ENCODE peak calls at places on chromosomes 6 and 20, in eight cellular contexts. W is neural progenitor cell; V is brain microvascular endothelial cell; M is heart left ventricle; T is cardiac muscle cell; P is CD8-positive, alpha-beta T cell; N is endothelial cell of umbilical vein; J is astrocyte of the cerebellum. R is an unnamed sample.

GRCh38 chr20:5061209-5061608 is 58.5 kb downstream of the PCNA start:
- DNase-seq in W (no peak), J (no peak), T (no peak), M (no peak), P (no peak), V (no peak), N (peak), R (no peak)

GRCh38 chr20:45917790-45918141 is 5.8 kb upstream of the PLTP start:
- DNase-seq in T (no peak), P (no peak), J (no peak), V (no peak), W (no peak), M (peak), N (no peak), R (no peak)

GRCh38 chr20:47747663-47748031 is 37.6 kb downstream of the SULF2 start:
- DNase-seq in P (no peak), V (no peak), M (no peak), T (no peak), W (no peak), N (no peak), J (no peak), R (no peak)

GRCh38 chr6:26309731-26310142 is 55.3 kb upstream of the BTN3A2 start:
- DNase-seq in V (peak), W (no peak), N (no peak), T (no peak), P (no peak), M (no peak), J (no peak), R (no peak)

GRCh38 chr6:104064876-104065275 is 794.8 kb downstream of the HACE1 start:
- DNase-seq in M (no peak), V (no peak), P (no peak), J (no peak), T (no peak), W (no peak), N (no peak), R (no peak)

GRCh38 chr6:120774275-120774674 is 560.0 kb downstream of the TBC1D32 start:
- DNase-seq in P (no peak), T (no peak), M (no peak), W (no peak), N (no peak), J (peak), V (peak), R (no peak)

GRCh38 chr20:31581391-31581790 is 23.7 kb upstream of the ID1 start:
- DNase-seq in P (no peak), V (no peak), M (no peak), T (no peak), N (no peak), W (no peak), J (no peak), R (no peak)

GRCh38 chr6:151292974-151293373 is 53.2 kb downstream of the AKAP12 start:
- DNase-seq in W (no peak), P (no peak), T (no peak), N (no peak), V (no peak), M (no peak), J (no peak), R (peak)

DNA sequence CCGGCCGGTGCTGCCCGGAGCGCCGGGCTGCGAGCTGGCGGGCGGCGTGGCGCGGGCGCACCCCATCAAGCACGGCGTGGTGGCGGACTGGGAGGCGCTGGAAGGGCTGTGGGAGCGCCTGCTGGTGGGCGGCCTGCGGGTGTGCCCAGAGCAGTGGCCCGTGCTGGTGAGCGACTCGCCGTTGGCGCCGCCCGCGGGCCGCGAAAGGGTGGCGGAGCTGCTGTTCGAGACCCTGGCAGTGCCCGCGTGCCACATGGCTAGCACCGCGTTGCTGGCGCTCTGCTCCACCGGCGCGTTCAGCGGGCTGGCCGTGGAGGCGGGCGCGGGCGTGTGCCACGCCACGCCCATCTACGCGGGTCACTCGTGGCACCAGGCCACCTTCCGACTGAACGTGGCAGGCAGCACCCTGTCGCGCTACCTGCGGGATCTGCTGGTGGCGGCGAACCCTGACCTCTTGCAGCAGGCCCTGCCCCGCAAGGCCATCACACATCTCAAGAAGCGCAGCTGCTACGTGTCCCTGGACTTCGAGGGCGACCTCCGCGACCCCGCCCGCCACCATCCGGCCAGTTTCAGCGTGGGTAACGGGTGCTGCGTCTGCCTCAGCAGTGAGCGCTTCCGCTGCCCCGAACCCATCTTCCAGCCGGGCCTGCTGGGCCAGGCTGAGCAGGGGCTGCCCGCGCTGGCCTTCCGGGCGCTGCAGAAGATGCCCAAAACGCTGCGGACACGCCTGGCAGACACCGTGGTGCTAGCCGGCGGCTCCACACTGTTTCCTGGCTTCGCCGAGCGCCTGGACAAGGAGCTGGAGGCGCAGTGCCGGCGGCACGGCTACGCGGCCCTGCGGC is 723 bp downstream of the ACTL10 start:
- DNase-seq in M (peak), T (no peak), J (peak), P (peak), N (peak), V (peak), W (no peak), R (no peak)
- TF ChIP-seq CTCF in M (no peak), T (no peak), J (peak), P (peak), N (peak), V (no peak), W (no peak), R (no peak)

GRCh38 chr6:4687989-4688947 is 87.9 kb upstream of the CDYL start:
- DNase-seq in P (no peak), N (peak), J (no peak), T (no peak), W (no peak), M (no peak), V (peak), R (peak)
- H3K4me3 ChIP-seq in P (no peak), N (no peak), J (no peak), T (no peak), W (no peak), M (no peak), V (peak), R (peak)

GRCh38 chr6:8588176-8588575 is 152.8 kb upstream of the SLC35B3 start:
- DNase-seq in P (no peak), W (no peak), J (no peak), V (no peak), M (no peak), N (no peak), T (no peak), R (no peak)

GRCh38 chr6:8589941-8590676 is 154.8 kb upstream of the SLC35B3 start:
- DNase-seq in M (no peak), J (no peak), N (no peak), W (peak), T (peak), P (no peak), V (no peak), R (no peak)
- TF ChIP-seq CTCF in M (no peak), J (no peak), N (no peak), W (peak), T (no peak), P (no peak), V (no peak), R (no peak)

DNA sequence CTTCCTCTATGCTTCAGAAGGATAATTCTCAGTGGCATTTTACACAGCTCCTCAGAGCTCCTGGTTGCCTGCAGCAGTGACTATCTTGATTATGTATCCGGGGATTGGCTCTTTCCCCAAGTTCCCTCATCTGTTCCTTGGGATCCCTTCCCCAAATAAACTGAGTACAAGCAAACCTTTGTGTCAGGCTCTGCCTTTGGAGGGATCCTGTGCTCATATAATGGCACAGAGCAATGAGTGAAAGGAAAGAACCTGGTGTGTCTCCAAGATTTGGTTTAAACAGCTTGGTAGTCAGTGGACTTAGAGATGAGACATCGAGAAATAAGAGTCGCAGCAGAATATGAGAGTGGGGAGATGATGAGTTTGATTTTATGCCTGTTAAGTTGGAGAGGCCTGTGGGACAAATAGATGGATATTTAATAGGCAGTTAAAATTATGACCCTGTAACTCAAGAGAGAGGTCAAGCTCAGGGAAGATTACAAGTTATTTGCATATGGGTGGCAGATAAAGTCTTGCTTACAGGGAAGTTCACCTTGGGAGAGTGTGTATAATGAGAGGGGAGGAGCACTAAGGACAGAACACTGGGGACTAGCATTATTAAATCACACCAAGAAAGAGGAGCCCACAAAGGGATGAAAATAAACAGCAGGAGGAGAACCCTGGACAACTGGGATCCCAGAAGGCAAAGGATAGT is 44.1 kb upstream of the GCLC start:
- DNase-seq in V (no peak), J (no peak), M (no peak), T (no peak), P (no peak), W (no peak), N (no peak), R (no peak)
- H3K4me3 ChIP-seq in V (no peak), J (no peak), M (no peak), T (no peak), P (no peak), W (no peak), N (no peak), R (no peak)

GRCh38 chr6:117344444-117345291 is 79.3 kb downstream of the VGLL2 start:
- DNase-seq in V (no peak), W (no peak), M (no peak), N (no peak), P (no peak), T (no peak), J (no peak), R (no peak)

GRCh38 chr6:117351521-117351920 is 74.2 kb downstream of the ROS1 start:
- DNase-seq in N (no peak), T (no peak), P (no peak), W (no peak), J (no peak), M (no peak), V (no peak), R (no peak)

GRCh38 chr6:117345292-117345610 is 79.9 kb downstream of the VGLL2 start:
- DNase-seq in V (no peak), J (no peak), T (no peak), P (no peak), W (no peak), N (no peak), M (no peak), R (no peak)

DNA sequence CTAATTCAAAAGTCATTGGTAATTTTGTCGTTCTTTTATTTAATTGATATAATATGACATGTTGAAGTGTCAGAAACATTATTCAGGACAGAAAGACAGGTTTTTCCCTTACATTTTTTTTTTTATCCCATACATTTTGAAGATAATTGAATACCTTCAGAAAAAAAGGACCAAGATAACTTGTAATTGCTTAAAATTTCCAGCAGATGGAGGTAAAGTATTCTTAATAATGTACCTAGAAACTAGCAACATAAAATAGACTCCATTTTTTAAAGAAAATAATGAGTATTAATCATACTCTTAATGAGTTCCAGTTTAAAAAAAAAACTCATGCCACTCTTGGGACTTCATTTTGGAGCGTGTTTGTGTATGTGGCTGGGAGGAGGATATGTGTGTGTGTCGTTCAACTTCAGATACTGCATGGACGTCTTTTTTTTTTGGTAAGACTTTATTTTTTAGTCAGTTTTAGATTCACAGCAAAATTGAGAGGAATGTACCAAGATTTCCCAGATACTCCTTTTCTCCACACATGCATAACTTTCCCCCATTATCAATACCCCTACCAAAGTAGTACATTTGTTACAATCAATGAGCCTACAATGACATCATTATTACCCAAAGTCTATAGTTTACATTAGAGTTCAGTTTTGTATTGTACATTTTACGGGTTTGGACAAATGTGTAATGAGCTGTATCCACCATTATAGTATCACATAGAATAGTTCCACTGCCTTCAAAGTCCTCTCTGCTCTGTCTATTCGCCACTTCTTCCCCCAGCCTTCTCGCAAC is 79.4 kb downstream of the ROS1 start:
- DNase-seq in T (peak), N (peak), M (no peak), P (no peak), W (peak), J (no peak), V (no peak), R (no peak)
- TF ChIP-seq CTCF in T (peak), N (no peak), M (peak), P (peak), W (peak), J (no peak), V (no peak), R (peak)

GRCh38 chr6:100446922-100447899 is 17.5 kb downstream of the SIM1 start:
- DNase-seq in N (no peak), T (no peak), W (peak), J (no peak), P (no peak), V (no peak), M (no peak), R (no peak)

GRCh38 chr6:100445512-100445911 is 19.2 kb downstream of the SIM1 start:
- DNase-seq in J (no peak), W (no peak), V (no peak), N (no peak), P (no peak), M (no peak), T (no peak), R (no peak)

GRCh38 chr6:100449239-100449691 is 15.5 kb downstream of the SIM1 start:
- DNase-seq in M (no peak), P (no peak), V (no peak), J (no peak), W (no peak), N (no peak), T (no peak), R (no peak)

GRCh38 chr6:100446115-100446921 is 18.4 kb downstream of the SIM1 start:
- DNase-seq in P (no peak), W (peak), J (no peak), M (no peak), T (no peak), V (no peak), N (peak), R (no peak)

DNA sequence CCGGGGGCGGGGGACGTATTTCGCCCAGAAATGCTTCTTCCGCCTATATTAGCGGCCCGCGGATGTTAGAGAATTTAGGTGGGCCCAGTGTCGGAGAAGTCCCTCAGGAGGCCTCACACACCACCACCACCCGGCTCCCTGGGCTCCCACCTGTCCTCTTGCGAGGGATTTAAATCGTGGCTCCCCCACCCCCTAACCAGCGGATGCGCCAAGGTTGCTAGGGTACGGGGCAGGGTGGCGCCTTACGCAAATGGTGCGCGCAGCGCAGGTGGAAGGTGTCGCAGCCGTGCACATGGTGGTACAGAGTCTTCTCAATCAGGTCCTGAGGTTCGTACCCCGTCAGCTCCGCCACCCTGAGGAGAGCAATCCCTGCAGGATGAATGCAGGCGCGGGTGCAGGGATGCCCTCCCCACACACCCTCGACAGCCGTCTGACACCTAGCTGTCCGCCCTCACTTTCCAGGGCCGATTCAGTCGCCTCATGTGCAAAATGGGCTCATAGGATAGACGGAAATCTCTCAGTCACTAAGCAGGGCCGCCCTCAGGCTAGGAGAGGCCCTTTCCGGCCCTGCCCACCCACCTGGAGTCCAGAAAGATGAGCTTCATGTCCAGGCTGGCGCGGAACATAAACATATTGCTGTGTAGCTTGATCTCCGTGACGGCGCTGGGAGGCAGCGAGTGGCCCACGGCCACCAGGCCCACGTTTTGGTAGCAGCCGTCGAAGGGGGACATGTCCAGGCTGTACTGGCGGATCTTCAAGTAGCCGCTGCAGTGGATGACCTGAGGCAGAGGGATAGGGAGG is 16.6 kb downstream of the SIM1 start:
- DNase-seq in P (no peak), M (no peak), W (no peak), J (no peak), V (no peak), T (no peak), N (no peak), R (no peak)
- H3K4me3 ChIP-seq in P (no peak), M (no peak), W (no peak), J (no peak), V (no peak), T (no peak), N (no peak), R (no peak)

GRCh38 chr6:12291785-12292604 is 1.8 kb downstream of the EDN1 start:
- DNase-seq in J (no peak), T (no peak), W (peak), M (no peak), N (no peak), V (no peak), P (no peak), R (no peak)
- TF ChIP-seq CTCF in J (peak), T (peak), W (peak), M (peak), N (no peak), V (peak), P (no peak), R (no peak)

GRCh38 chr20:62796699-62797491 is 622 bp downstream of the MRGBP start:
- DNase-seq in M (no peak), V (no peak), J (no peak), W (no peak), P (no peak), N (no peak), T (no peak), R (no peak)
- H3K4me3 ChIP-seq in M (peak), V (peak), J (peak), W (peak), P (peak), N (peak), T (peak), R (peak)

R was measured in AG09309.